ENCODE peak calls at places on chromosome 5, in six cellular contexts. G is endothelial cell of umbilical vein, L is K562, C is HepG2, E is A549, T is GM12878. P is an unnamed sample.

GRCh38 chr5:157568717-157569116 is 6.9 kb downstream of the ADAM19 start:
- DNase-seq in G (peak; percentile 34), L (no peak), C (no peak), E (no peak), T (no peak), P (no peak)

GRCh38 chr5:132591140-132591539 is 34.4 kb downstream of the RAD50 start:
- DNase-seq in G (peak; percentile 23), L (peak; percentile 27), C (no peak), E (peak; percentile 18), T (no peak), P (peak; percentile 11)

GRCh38 chr5:34552686-34553085 is 103.4 kb upstream of the RAI14 start:
- DNase-seq in G (no peak), L (no peak), C (no peak), E (no peak), T (no peak), P (no peak)

GRCh38 chr5:73969195-73970059 is 343.4 kb downstream of the ARHGEF28 start:
- DNase-seq in G (no peak), L (no peak), C (no peak), E (no peak), T (no peak), P (peak; percentile 53)

GRCh38 chr5:25694805-25695204 is 1050.0 kb upstream of the CDH10 start:
- DNase-seq in G (no peak), L (no peak), C (no peak), E (no peak), T (no peak), P (no peak)

GRCh38 chr5:73274870-73275756 is 102.1 kb downstream of the TMEM174 start:
- DNase-seq in G (no peak), L (no peak), C (no peak), E (no peak), T (no peak), P (no peak)

GRCh38 chr5:136772541-136772940 is 407.2 kb upstream of the TRPC7 start:
- DNase-seq in G (no peak), L (no peak), C (no peak), E (no peak), T (no peak), P (no peak)

GRCh38 chr5:137122075-137122474 is 377.1 kb downstream of the SPOCK1 start:
- DNase-seq in G (no peak), L (no peak), C (no peak), E (no peak), T (no peak), P (no peak)

GRCh38 chr5:50709471-50709870 is 43.0 kb downstream of the PARP8 start:
- DNase-seq in G (no peak), L (no peak), C (no peak), E (no peak), T (no peak), P (peak; percentile 33)

GRCh38 chr5:150119421-150120061 is 33.2 kb upstream of the CSF1R start:
- DNase-seq in G (no peak), L (no peak), C (no peak), E (no peak), T (no peak), P (peak; percentile 56)

GRCh38 chr5:148820778-148821395 is 5.5 kb upstream of the ADRB2 start:
- DNase-seq in G (peak; percentile 45), L (peak; percentile 33), C (peak; percentile 13), E (peak; percentile 46), T (no peak), P (peak; percentile 59)
- TF ChIP-seq MYC in G (no peak), L (no peak), C (no peak), E (no peak), T (no peak), P (no peak)

GRCh38 chr5:140106101-140106500 is 7.8 kb upstream of the PURA start:
- DNase-seq in G (no peak), L (peak; percentile 17), C (no peak), E (no peak), T (no peak), P (peak; percentile 60)

GRCh38 chr5:140108093-140109049 is 5.5 kb upstream of the PURA start:
- DNase-seq in G (no peak), L (no peak), C (no peak), E (no peak), T (no peak), P (peak; percentile 44)

GRCh38 chr5:140109050-140109817 is 4.7 kb upstream of the PURA start:
- DNase-seq in G (no peak), L (peak; percentile 66), C (no peak), E (no peak), T (no peak), P (no peak)

GRCh38 chr5:140106805-140107311 is 7.1 kb upstream of the PURA start:
- DNase-seq in G (no peak), L (no peak), C (no peak), E (no peak), T (no peak), P (no peak)

GRCh38 chr5:140107312-140108092 is 6.4 kb upstream of the PURA start:
- DNase-seq in G (peak; percentile 94), L (peak; percentile 96), C (peak; percentile 80), E (peak; percentile 95), T (peak; percentile 68), P (peak; percentile 96)
- TF ChIP-seq POLR2A in G (peak; percentile 74), L (peak; percentile 90), C (no peak), E (peak; percentile 76), T (peak; percentile 86), P (peak; percentile 52)

DNA sequence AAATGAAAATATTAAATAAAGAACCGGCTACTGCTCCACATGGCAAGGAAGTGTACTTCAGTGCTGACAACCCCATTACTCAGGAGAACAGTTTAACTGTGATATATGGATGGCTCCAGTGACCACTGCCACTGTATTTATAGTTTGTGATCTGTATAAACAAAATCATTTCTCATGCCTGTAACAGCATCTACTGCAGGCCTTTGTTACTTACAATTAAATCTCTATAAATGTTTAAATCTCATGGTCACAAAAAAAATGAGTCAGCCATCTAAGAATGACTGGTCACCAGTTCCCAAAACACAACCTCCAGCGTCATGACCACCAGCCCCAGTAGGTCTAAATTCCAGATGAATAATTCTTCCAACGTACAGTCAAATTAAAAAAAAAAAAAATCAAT is 24.6 kb downstream of the SERINC5 start:
- DNase-seq in G (no peak), L (no peak), C (no peak), E (peak; percentile 31), T (no peak), P (no peak)
- H3K4me3 ChIP-seq in G (no peak overlapping the region), L (no peak overlapping the region), C (no peak overlapping the region), E (no peak overlapping the region), T (no peak overlapping the region), P (no peak overlapping the region)

GRCh38 chr5:89255845-89256463 is 373.0 kb upstream of the MEF2C start:
- DNase-seq in G (peak; percentile 8), L (peak; percentile 74), C (no peak), E (peak; percentile 67), T (no peak), P (peak; percentile 52)
- TF ChIP-seq MYC in G (no peak), L (no peak), C (no peak), E (no peak), T (no peak), P (no peak)

GRCh38 chr5:36035696-36036095 is 31.0 kb downstream of the UGT3A2 start:
- DNase-seq in G (no peak), L (no peak), C (no peak), E (no peak), T (no peak), P (no peak)
- TF ChIP-seq POLR2A in G (no peak), L (no peak), C (no peak), E (no peak), T (no peak), P (no peak)

GRCh38 chr5:158851488-158851887 is 248.2 kb downstream of the EBF1 start:
- DNase-seq in G (no peak), L (no peak), C (no peak), E (no peak), T (no peak), P (no peak)

GRCh38 chr5:158845941-158846340 is 253.8 kb downstream of the EBF1 start:
- DNase-seq in G (no peak), L (no peak), C (no peak), E (no peak), T (no peak), P (no peak)

GRCh38 chr5:158847772-158848171 is 251.9 kb downstream of the EBF1 start:
- DNase-seq in G (no peak), L (no peak), C (no peak), E (no peak), T (no peak), P (no peak)

GRCh38 chr5:158849219-158849791 is 250.4 kb downstream of the EBF1 start:
- DNase-seq in G (no peak), L (no peak), C (no peak), E (no peak), T (no peak), P (no peak)

DNA sequence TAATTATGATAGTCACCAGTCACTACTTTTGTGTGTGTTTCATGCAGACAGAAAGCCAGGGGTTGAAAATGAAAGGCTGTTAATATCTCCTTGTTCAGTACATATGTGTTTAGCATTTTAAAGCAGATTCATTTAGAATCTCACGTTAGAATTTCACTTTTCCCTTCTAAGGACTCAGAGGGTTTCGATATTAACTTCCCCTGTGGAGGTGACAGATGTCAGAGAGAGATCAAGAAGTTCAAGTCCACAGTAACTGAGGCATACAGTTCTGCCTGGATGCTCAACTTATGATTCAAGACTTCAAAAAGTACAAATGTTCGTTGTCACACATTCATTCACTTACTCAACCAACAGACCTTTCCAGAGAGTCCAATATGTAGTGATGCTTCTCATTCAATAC is 251.1 kb downstream of the EBF1 start:
- DNase-seq in G (no peak), L (no peak), C (no peak), E (no peak), T (peak; percentile 80), P (no peak)
- H3K4me3 ChIP-seq in G (no peak overlapping the region), L (no peak overlapping the region), C (no peak overlapping the region), E (no peak overlapping the region), T (no peak overlapping the region), P (no peak overlapping the region)

GRCh38 chr5:89374144-89374784 is 491.3 kb upstream of the MEF2C start:
- DNase-seq in G (no peak), L (no peak), C (no peak), E (no peak), T (no peak), P (no peak)

GRCh38 chr5:89380635-89381034 is 497.7 kb upstream of the MEF2C start:
- DNase-seq in G (no peak), L (no peak), C (no peak), E (no peak), T (no peak), P (no peak)

GRCh38 chr5:89377752-89378455 is 494.9 kb upstream of the MEF2C start:
- DNase-seq in G (no peak), L (peak; percentile 24), C (no peak), E (no peak), T (no peak), P (no peak)

GRCh38 chr5:89372176-89372575 is 489.2 kb upstream of the MEF2C start:
- DNase-seq in G (no peak), L (no peak), C (no peak), E (no peak), T (no peak), P (no peak)

GRCh38 chr5:89374818-89375521 is 492.0 kb upstream of the MEF2C start:
- DNase-seq in G (no peak), L (no peak), C (no peak), E (no peak), T (no peak), P (no peak)
- TF ChIP-seq MYC in G (no peak), L (no peak), C (no peak), E (no peak), T (no peak), P (no peak)